ENCODE peak calls at places on chromosome X, in six cellular contexts. F is GM23338, T is endothelial cell, O is endodermal cell, R is OCI-LY7, N is MCF 10A. G is an unnamed sample.

GRCh38 chrX:13265549-13266132 is 54.2 kb downstream of the ATXN3L start:
- DNase-seq in T (no peak), F (no peak), R (no peak), N (no peak), O (no peak), G (no peak)

GRCh38 chrX:103536071-103536470 is 16.8 kb upstream of the RAB40A start:
- DNase-seq in O (no peak), R (no peak), T (no peak), F (no peak), N (no peak), G (no peak)

GRCh38 chrX:43971966-43972961 is 926 bp downstream of the NDP start:
- DNase-seq in O (no peak), R (no peak), T (no peak), F (no peak), N (no peak), G (no peak)

GRCh38 chrX:21740329-21741274 is 17.3 kb downstream of the SMPX start:
- DNase-seq in N (no peak), F (no peak), R (no peak), T (no peak), O (peak), G (no peak)

GRCh38 chrX:79117078-79117477 is 27.4 kb upstream of the GPR174 start:
- DNase-seq in N (no peak), R (no peak), F (no peak), T (no peak), O (no peak), G (no peak)

GRCh38 chrX:86806786-86807185 is 658.5 kb downstream of the DACH2 start:
- DNase-seq in N (peak), T (peak), F (peak), O (peak), R (peak), G (peak)

GRCh38 chrX:96929036-96929435 is 45.3 kb downstream of the RPA4 start:
- DNase-seq in O (no peak), N (no peak), T (no peak), F (no peak), R (no peak), G (no peak)

GRCh38 chrX:70386240-70386639 is 36.9 kb upstream of the GDPD2 start:
- DNase-seq in O (no peak), N (no peak), R (no peak), T (no peak), F (no peak), G (no peak)

GRCh38 chrX:118974908-118975671 is 672 bp downstream of the LONRF3 start:
- DNase-seq in N (peak), R (no peak), F (peak), T (peak), O (peak), G (peak)
- TF ChIP-seq CTCF in N (no peak), R (no peak), F (no peak), T (no peak), O (peak), G (no peak)

DNA sequence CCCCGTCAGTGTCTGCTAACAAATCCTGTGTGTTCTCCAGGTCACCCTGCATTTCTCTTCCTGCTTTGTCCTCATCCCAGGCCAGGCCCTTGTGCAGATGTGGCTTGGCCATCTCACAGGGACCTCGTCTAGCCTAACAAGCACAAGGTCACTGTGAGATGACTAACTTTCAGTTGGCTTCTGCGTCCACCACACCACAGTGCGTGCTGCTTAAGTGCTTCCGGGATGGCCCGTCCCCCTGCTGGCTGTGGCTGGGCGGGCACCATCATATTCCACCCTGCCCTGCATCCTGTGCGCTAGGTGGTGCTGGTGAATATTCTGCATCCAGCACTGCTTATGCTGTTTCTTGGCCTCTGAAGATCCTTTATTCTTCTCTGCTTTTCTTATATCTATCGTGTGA is 33.8 kb downstream of the RBBP7 start:
- DNase-seq in T (peak), F (peak), R (peak), O (peak), N (no peak), G (no peak)
- TF ChIP-seq CTCF in T (peak), F (peak), R (peak), O (peak), N (peak), G (no peak)

GRCh38 chrX:46376246-46376885 is 168.9 kb downstream of the ZNF674 start:
- DNase-seq in R (peak), O (peak), T (peak), N (peak), F (peak), G (peak)
- TF ChIP-seq CTCF in R (peak), O (peak), T (no peak), N (peak), F (peak), G (no peak)

DNA sequence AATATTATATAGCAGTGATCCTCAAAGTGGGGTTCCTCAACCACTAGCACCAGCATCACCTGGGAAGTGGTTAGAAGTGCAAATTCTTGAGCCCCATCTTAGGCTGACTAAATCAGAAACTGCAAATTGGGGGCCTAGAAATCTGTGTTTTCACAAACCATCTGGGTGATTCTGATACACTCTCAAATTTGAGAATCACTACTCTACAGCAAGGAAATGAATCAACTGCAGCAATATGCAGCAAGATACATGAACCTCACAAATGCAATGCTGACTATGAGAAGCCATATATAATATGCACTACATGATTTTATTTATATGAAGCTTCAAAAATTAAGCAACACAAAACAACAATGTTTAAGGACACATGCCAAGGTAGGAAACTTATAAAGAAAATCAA is 36.2 kb upstream of the IRS4 start:
- DNase-seq in T (no peak), N (no peak), O (no peak), R (no peak), F (no peak), G (no peak)
- TF ChIP-seq CTCF in T (no peak), N (no peak), O (no peak), R (no peak), F (no peak), G (no peak)

GRCh38 chrX:31319586-31319985 is 247.7 kb upstream of the FTHL17 start:
- DNase-seq in O (no peak), F (no peak), R (no peak), T (no peak), N (no peak), G (no peak)

GRCh38 chrX:31318866-31319265 is 247.0 kb upstream of the FTHL17 start:
- DNase-seq in R (no peak), N (no peak), O (no peak), T (no peak), F (no peak), G (no peak)

GRCh38 chrX:31314921-31315320 is 243.1 kb upstream of the FTHL17 start:
- DNase-seq in T (no peak), F (no peak), N (no peak), R (no peak), O (no peak), G (no peak)

GRCh38 chrX:31320740-31321139 is 248.9 kb upstream of the FTHL17 start:
- DNase-seq in R (no peak), N (no peak), T (no peak), F (no peak), O (no peak), G (no peak)

DNA sequence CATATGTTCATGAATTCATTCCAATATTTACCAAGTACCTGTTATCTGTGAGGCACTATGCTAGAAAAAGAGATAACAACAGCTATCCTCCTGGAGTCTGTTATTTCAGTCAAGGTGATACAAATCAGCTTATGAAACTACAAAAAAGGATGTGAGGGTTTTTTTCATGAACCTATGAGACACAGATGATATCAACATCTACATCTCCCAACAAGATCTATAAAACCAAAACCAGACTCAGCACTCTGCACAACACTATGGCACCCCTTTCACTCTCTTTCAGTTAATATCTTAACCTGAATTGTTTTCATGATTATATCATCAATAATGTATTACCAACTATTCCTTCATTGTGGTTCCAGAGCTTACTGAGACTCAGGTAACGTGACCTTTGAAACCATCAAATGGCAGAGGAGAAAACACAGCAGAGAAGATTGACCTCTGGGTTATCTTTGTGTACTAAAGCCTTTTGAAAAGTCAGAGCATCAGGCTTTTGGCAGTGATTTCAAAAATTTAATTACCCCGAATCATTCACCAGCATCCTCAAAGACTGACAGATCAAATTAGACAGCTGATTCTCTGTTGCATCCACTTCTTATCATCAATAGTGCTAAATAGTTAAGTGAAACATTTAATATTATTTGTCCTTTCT is 244.6 kb upstream of the FTHL17 start:
- DNase-seq in T (no peak), N (no peak), F (no peak), O (no peak), R (no peak), G (no peak)
- TF ChIP-seq CTCF in T (no peak), N (no peak), F (no peak), O (no peak), R (no peak), G (no peak)

DNA sequence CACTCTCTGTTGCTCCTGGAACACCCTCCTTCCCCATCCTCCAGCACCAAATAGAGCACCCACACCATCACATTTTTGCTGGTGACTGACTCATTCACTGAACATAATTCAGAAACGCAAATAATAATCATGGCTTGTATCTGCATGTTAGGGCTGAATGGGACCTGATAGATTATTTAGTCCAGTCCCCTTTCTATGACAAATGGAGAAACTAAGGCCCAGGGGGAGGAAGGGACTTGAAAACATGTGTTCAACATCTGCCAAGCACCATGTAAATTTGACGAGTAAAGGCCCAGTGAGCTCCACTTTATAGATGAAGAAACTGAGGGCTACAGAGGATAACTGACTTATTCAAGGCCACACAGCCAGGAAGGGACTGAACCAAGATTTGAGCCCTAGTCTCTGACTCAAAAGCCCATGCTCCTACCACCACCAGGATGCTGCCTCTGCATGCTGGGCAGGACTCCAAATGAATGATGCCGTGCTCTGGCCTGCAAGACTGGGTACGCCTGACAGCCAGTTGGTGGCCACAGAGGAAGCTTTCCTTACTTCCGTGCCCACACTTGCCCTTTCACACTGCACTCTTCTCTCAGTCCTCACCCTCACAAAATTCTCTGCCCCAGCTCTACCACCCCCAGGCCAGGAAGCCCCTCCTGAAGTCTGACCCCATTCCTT is 133.3 kb upstream of the PJA1 start:
- DNase-seq in F (no peak), N (peak), O (no peak), R (no peak), T (no peak), G (no peak)
- TF ChIP-seq CTCF in F (no peak), N (no peak), O (no peak), R (no peak), T (no peak), G (no peak)